ENCODE peak calls at places on chromosomes 4 and X, in four cellular contexts. X is T-helper 2 cell; L is CD8-positive, alpha-beta memory T cell; P is GOT3. U is an unnamed sample.

GRCh38 chr4:2745516-2745915 is 10.6 kb downstream of the TNIP2 start:
- DNase-seq in L (no peak), P (no peak), X (no peak), U (no peak)

GRCh38 chrX:3268804-3269203 is 77.6 kb downstream of the MXRA5 start:
- DNase-seq in L (no peak), P (no peak), X (no peak), U (no peak)

GRCh38 chr4:41542526-41543270 is 4.7 kb downstream of the LIMCH1 start:
- DNase-seq in L (no peak), P (no peak), X (no peak), U (no peak)

GRCh38 chr4:9679704-9680478 is 101.5 kb upstream of the DRD5 start:
- DNase-seq in P (no peak), L (no peak), X (no peak), U (no peak)

GRCh38 chr4:150518559-150518958 is 63.4 kb upstream of the MAB21L2 start:
- DNase-seq in X (no peak), L (no peak), P (no peak), U (no peak)

GRCh38 chr4:169407217-169407845 is 136.6 kb upstream of the SH3RF1 start:
- DNase-seq in P (no peak), X (no peak), L (no peak), U (no peak)

GRCh38 chrX:147735364-147735763 is 176.4 kb upstream of the FMR1 start:
- DNase-seq in L (no peak), X (no peak), P (no peak), U (no peak)

GRCh38 chrX:103626855-103627254 is 1.9 kb upstream of the TCEAL1 start:
- DNase-seq in L (no peak), P (no peak), X (no peak), U (no peak)

GRCh38 chr4:109162759-109163158 is 139.7 kb downstream of the COL25A1 start:
- DNase-seq in L (no peak), P (no peak), X (no peak), U (no peak)

GRCh38 chr4:34469518-34469917 is 1774.8 kb downstream of the ARAP2 start:
- DNase-seq in P (no peak), X (no peak), L (no peak), U (no peak)

GRCh38 chr4:152729466-152729865 is 49.7 kb upstream of the TMEM154 start:
- DNase-seq in X (no peak), P (no peak), L (no peak), U (no peak)

GRCh38 chr4:140012688-140013087 is 141.3 kb downstream of the MAML3 start:
- DNase-seq in X (peak; percentile 15), P (no peak), L (no peak), U (no peak)

GRCh38 chr4:185518069-185518468 is 17.2 kb downstream of the PDLIM3 start:
- DNase-seq in L (no peak), P (no peak), X (no peak), U (no peak)

GRCh38 chr4:151730003-151730559 is 30.7 kb downstream of the GATB start:
- DNase-seq in L (no peak), P (no peak), X (no peak), U (no peak)

GRCh38 chr4:182265881-182266280 is 22.7 kb downstream of the TENM3 start:
- DNase-seq in X (no peak), L (no peak), P (no peak), U (no peak)

GRCh38 chr4:23455482-23455881 is 434.4 kb downstream of the PPARGC1A start:
- DNase-seq in X (no peak), P (no peak), L (no peak), U (no peak)

GRCh38 chr4:10977534-10977933 is 293.0 kb upstream of the CLNK start:
- DNase-seq in X (no peak), L (no peak), P (no peak), U (no peak)

GRCh38 chr4:7367361-7367760 is 67.4 kb downstream of the PSAPL1 start:
- DNase-seq in L (no peak), X (no peak), P (no peak), U (no peak)

GRCh38 chr4:3615386-3616286 is 83.4 kb upstream of the LRPAP1 start:
- DNase-seq in X (no peak), L (no peak), P (no peak), U (no peak)

GRCh38 chr4:67549123-67549522 is 3.8 kb upstream of the CENPC start:
- DNase-seq in P (no peak), L (no peak), X (no peak), U (no peak)

GRCh38 chr4:33543941-33544450 is 2700.3 kb downstream of the ARAP2 start:
- DNase-seq in X (no peak), P (no peak), L (no peak), U (no peak)

U was measured in thoracic aorta.